ENCODE peak calls at places on chromosomes 13 and 19, in four cellular contexts. D is IMR-90, H is GM12878, Z is K562. W is an unnamed sample.

GRCh38 chr13:37899753-37900152 is 30.2 kb upstream of the TRPC4 start:
- DNase-seq in D (no peak), H (no peak), Z (no peak), W (no peak)

GRCh38 chr13:54232700-54233099 is 1204.1 kb downstream of the OLFM4 start:
- DNase-seq in D (no peak), H (no peak), Z (no peak), W (no peak)

GRCh38 chr19:55685776-55686175 is 10.8 kb downstream of the EPN1 start:
- DNase-seq in D (no peak), H (no peak), Z (no peak), W (no peak)

GRCh38 chr13:113793718-113794085 is 34.7 kb downstream of the TMEM255B start:
- DNase-seq in D (no peak), H (no peak), Z (no peak), W (no peak)

GRCh38 chr13:81577601-81578000 is 1236.7 kb upstream of the SPRY2 start:
- DNase-seq in D (no peak), H (no peak), Z (no peak), W (no peak)

GRCh38 chr13:36858285-36858684 is 39.3 kb downstream of the RFXAP start:
- DNase-seq in D (peak), H (no peak), Z (peak), W (peak)

GRCh38 chr19:3403489-3404323 is 37.3 kb downstream of the NFIC start:
- DNase-seq in D (peak), H (no peak), Z (no peak), W (no peak)

GRCh38 chr19:54017266-54017665 is 25.8 kb downstream of the CACNG6 start:
- DNase-seq in D (peak), H (no peak), Z (no peak), W (peak)

GRCh38 chr13:48531416-48532145 is 1.3 kb downstream of the RCBTB2 start:
- DNase-seq in D (no peak), H (peak), Z (no peak), W (no peak)

GRCh38 chr19:41352609-41353465 is 885 bp downstream of the TGFB1 start:
- DNase-seq in D (peak), H (no peak), Z (peak), W (peak)

GRCh38 chr13:90427322-90428272 is 919.9 kb upstream of the MIR17HG start:
- DNase-seq in D (no peak), H (no peak), Z (no peak), W (no peak)

GRCh38 chr19:42081584-42082258 is 5.8 kb downstream of the ZNF574 start:
- DNase-seq in D (peak), H (no peak), Z (no peak), W (peak)

GRCh38 chr13:74570834-74571233 is 436.6 kb upstream of the KLF12 start:
- DNase-seq in D (peak), H (no peak), Z (no peak), W (no peak)

GRCh38 chr13:21925720-21926119 is 254.8 kb downstream of the FGF9 start:
- DNase-seq in D (no peak), H (no peak), Z (no peak), W (no peak)

DNA sequence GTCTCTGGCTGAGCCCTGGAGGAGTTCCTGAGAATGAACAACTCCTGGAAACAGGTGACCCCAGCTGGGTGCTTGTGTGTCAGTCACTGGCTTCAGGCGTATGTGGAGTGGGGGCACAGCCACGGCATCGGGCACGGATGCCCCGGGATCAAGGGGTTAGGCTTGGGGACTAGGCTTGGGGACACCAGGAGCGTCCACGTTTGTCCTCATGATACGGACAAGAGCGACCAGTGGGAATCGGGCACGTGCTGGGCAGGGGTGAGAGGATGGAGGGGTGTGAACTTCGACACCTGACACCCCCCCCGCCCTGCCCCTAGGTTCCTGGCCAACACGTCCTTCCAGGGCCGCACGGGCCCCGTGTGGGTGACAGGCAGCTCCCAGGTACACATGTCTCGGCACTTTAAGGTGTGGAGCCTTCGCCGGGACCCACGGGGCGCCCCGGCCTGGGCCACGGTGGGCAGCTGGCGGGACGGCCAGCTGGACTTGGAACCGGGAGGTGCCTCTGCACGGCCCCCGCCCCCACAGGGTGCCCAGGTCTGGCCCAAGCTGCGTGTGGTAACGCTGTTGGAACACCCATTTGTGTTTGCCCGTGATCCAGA is 4.1 kb downstream of the GRIN3B start:
- DNase-seq in D (no peak), H (no peak), Z (no peak), W (no peak)
- TF ChIP-seq CTCF in D (no peak), H (no peak), Z (no peak), W (no peak)

GRCh38 chr19:48867119-48867921 is 1.1 kb downstream of the PLEKHA4 start:
- DNase-seq in D (no peak), H (no peak), Z (peak), W (no peak)

GRCh38 chr19:48870048-48870447 is 1.6 kb upstream of the PLEKHA4 start:
- DNase-seq in D (no peak), H (no peak), Z (no peak), W (no peak)

GRCh38 chr19:48866692-48867091 is 1.7 kb downstream of the PLEKHA4 start:
- DNase-seq in D (no peak), H (no peak), Z (no peak), W (no peak)

GRCh38 chr19:48867922-48868195 is 558 bp downstream of the PLEKHA4 start:
- DNase-seq in D (no peak), H (no peak), Z (no peak), W (no peak)

DNA sequence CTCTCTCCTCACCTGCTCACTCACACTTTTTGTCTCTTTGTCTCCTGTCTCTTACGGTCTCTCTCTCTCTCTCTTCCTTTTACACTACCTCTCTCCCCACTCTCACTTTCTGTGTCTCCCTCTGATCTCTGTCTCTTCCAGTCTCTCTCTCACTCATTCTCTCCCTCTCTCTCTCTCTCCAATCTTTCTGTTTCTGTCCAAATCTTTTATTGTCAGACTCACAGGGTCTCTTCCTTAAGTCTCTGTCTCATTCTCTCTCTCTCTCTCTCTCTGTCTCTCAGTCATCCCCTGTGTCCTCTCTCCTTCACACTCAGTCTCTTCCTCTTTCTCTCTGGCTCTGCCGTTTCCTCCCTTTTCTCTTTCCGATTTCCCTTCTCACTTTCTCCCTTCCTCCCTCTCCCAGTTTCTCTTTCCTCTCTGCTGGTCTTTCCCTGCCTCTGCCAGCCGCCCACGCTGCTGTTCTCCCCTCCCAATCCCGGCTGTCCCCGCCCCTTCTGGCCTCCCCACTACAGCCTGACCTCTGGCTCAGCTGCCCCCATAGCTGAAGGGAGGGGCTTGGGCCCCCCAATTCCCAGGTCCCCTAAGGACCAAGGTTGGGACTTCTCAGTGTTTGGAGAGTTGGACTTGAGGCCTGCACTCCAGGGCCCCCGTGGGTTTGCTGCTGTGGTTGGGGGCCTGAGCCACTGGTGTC is at the start of gene PLEKHA4:
- DNase-seq in D (peak), H (no peak), Z (peak), W (no peak)
- TF ChIP-seq ELK1 in D (no peak), H (no peak), Z (no peak), W (no peak)

GRCh38 chr19:16441661-16442071 is 30.1 kb downstream of the EPS15L1 start:
- DNase-seq in D (no peak), H (no peak), Z (peak), W (peak)
- TF ChIP-seq CTCF in D (peak), H (peak), Z (peak), W (no peak)

GRCh38 chr19:10295847-10296591 is 6.3 kb downstream of the ICAM5 start:
- DNase-seq in D (no peak), H (no peak), Z (peak), W (no peak)

GRCh38 chr19:10293637-10294367 is 4.0 kb downstream of the ICAM5 start:
- DNase-seq in D (no peak), H (no peak), Z (peak), W (no peak)

GRCh38 chr19:10292789-10293636 is 3.3 kb downstream of the ICAM5 start:
- DNase-seq in D (no peak), H (no peak), Z (peak), W (no peak)

GRCh38 chr19:10294368-10294697 is 4.6 kb downstream of the ICAM5 start:
- DNase-seq in D (no peak), H (no peak), Z (peak), W (no peak)

GRCh38 chr19:10295305-10295846 is 5.6 kb downstream of the ICAM5 start:
- DNase-seq in D (no peak), H (no peak), Z (peak), W (no peak)
- TF ChIP-seq ELK1 in D (no peak), H (peak), Z (no peak), W (no peak)

DNA sequence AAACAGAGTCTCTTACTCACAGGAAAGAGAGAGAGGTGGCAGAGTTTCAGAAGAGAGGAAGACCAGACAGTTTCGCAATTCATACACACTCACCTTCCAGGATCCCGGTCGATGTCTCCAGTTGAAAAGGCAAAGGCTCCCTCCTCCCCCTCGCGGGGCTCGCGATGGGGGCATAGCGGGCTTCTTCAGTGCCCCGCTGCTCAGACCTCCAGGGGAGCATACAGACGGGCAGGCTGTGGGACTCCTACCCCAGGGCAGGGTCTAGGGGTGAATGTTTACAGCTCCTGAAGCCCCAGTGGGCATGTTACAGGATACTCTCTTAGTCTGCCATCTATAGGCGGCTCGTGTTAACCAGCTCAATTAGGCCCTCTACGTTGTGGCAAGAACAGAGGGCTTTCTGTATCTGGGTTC is 139.2 kb downstream of the SLITRK5 start:
- DNase-seq in D (no peak), H (no peak), Z (no peak), W (peak)
- TF ChIP-seq CTCF in D (no peak), H (no peak), Z (no peak), W (peak)